ENCODE peak calls at places on chromosomes 13 and 19, in nine cellular contexts. O is lung, Z is neural progenitor cell, L is cardiac muscle cell, D is endodermal cell, R is heart left ventricle, E is ovary, Q is coronary artery, V is left ventricle myocardium inferior. U is an unnamed sample.

GRCh38 chr13:26941345-26942174 is 181.0 kb upstream of the GPR12 start:
- DNase-seq in O (no peak), Z (no peak), L (peak; percentile 66), D (peak; percentile 29), R (no peak), E (no peak), Q (no peak), V (no peak), U (no peak)

GRCh38 chr19:32859591-32859990 is 10.0 kb downstream of the SLC7A9 start:
- DNase-seq in O (no peak), Z (no peak), L (no peak), D (no peak), R (no peak), E (no peak), Q (no peak), V (no peak), U (no peak)

GRCh38 chr19:13068064-13068807 is 34.4 kb downstream of the LYL1 start:
- DNase-seq in O (no peak), Z (no peak), L (no peak), D (no peak), R (no peak), E (no peak), Q (no peak), V (no peak), U (no peak)

GRCh38 chr13:106210327-106210726 is 325.1 kb downstream of the EFNB2 start:
- DNase-seq in O (no peak), Z (no peak), L (peak; percentile 37), D (no peak), R (no peak), E (no peak), Q (no peak), V (no peak), U (no peak)

GRCh38 chr13:112176746-112177119 is 109.8 kb downstream of the SOX1 start:
- DNase-seq in O (no peak), Z (no peak), L (no peak), D (peak; percentile 37), R (no peak), E (no peak), Q (peak; percentile 65), V (no peak), U (no peak)

GRCh38 chr19:56084835-56085536 is 36.1 kb downstream of the ZNF787 start:
- DNase-seq in O (no peak), Z (no peak), L (no peak), D (peak; percentile 58), R (no peak), E (no peak), Q (no peak), V (no peak), U (no peak)

GRCh38 chr19:34481861-34482379 is 362 bp downstream of the WTIP start:
- DNase-seq in O (no peak), Z (no peak), L (no peak), D (peak; percentile 74), R (peak; percentile 52), E (peak; percentile 44), Q (no peak), V (peak; percentile 50), U (no peak)

GRCh38 chr13:26628706-26629105 is 71.2 kb downstream of the WASF3 start:
- DNase-seq in O (no peak), Z (peak; percentile 41), L (peak; percentile 47), D (peak; percentile 64), R (no peak), E (no peak), Q (no peak), V (no peak), U (no peak)

GRCh38 chr13:26051231-26052135 is at the start of gene SHISA2:
- DNase-seq in O (no peak), Z (peak; percentile 93), L (peak; percentile 74), D (peak; percentile 90), R (peak; percentile 46), E (no peak), Q (no peak), V (peak; percentile 27), U (no peak)

GRCh38 chr13:75803982-75804381 is 167.9 kb downstream of the LMO7 start:
- DNase-seq in O (no peak), Z (no peak), L (peak; percentile 9), D (no peak), R (no peak), E (no peak), Q (no peak), V (no peak), U (no peak)

GRCh38 chr19:3179739-3180293 is 1.2 kb downstream of the S1PR4 start:
- DNase-seq in O (no peak), Z (no peak), L (no peak), D (no peak), R (no peak), E (no peak), Q (no peak), V (no peak), U (peak; percentile 66)

DNA sequence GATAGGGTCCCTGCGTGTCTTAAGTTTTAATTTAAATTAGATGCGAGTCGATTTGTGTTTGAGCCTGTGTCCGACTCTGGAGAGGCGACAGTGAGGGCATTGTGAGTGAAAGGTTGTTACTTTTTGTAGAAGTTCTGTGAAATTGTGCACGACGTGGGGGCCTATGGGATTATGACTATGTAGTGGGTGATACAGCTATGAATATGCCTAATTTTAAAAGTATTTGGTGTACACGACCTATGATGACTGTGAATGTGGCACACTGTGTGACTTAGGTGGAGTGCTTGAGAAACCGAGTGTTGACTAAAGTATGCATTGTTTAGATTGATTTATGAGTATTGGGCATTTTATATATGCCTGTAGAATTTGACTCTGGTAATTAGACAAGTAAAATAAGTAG is 646 bp downstream of the ZNF567 start:
- DNase-seq in O (no peak), Z (no peak), L (no peak), D (no peak), R (no peak), E (no peak), Q (no peak), V (no peak), U (no peak)
- H3K27ac ChIP-seq in O (no peak overlapping the region), Z (no peak overlapping the region), L (peak overlapping the region; percentile 75), D (no peak overlapping the region), R (peak overlapping the region; percentile 74), E (no peak overlapping the region), Q (no peak overlapping the region), V (peak overlapping the region; percentile 83), U (peak overlapping the region; percentile 71)

DNA sequence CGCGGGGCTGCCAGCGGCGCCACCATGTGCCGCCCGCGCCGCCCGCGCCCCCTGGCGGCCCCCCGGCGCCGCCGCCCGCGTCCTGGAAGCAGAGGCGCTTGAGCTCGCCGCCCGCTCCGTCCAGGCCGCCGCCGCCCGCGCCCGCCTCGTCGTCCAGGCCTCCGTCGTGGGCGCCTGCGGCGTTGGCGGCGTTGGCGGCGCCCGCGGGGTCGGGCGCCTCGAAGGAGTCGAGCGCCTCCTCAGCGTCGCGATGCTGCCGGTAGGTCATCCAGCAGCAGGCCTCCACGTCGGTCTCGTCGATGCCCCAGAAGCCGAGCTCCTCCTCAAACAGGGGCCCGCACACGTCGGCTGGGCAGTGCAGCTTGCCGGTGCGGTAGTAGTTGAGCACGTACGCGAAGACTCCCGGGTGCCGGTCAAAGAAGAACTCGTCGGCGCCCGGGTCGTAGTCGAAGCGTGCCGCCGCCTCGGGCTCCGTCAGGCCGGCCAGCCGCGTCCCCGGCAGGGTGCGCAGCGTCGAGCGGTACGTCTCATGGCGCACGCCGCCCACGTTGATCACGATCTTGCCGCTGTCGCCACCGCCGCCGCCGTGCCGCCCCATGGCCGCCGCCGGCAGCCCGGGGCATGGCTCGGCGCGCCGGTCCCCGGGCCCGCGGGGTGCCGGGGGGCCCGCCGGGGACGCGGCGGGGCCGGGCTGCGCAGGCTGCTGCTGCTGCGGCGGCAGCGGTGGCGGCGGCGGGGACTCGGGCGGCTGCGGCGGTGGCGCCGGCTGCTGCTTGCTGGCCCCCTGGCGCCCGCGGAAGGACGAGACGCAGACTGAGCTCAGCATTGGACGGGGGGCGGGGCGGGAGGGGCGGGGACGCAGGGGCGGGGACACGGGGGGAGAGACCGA is 676 bp downstream of the KCNC3 start:
- DNase-seq in O (no peak), Z (peak; percentile 55), L (no peak), D (peak; percentile 72), R (peak; percentile 44), E (no peak), Q (no peak), V (no peak), U (no peak)
- TF ChIP-seq CTCF in O (no peak), Z (peak; percentile 7), L (no peak), D (peak; percentile 47), R (no peak), E (no peak), Q (no peak), V (no peak), U (no peak)

GRCh38 chr13:110538632-110539031 is 22.9 kb downstream of the RAB20 start:
- DNase-seq in O (no peak), Z (no peak), L (peak; percentile 78), D (no peak), R (peak; percentile 88), E (peak; percentile 66), Q (no peak), V (peak; percentile 72), U (no peak)

GRCh38 chr13:110536006-110536693 is 25.4 kb downstream of the RAB20 start:
- DNase-seq in O (peak; percentile 61), Z (no peak), L (no peak), D (no peak), R (peak; percentile 68), E (no peak), Q (no peak), V (no peak), U (no peak)

GRCh38 chr13:110539894-110540293 is 21.6 kb downstream of the RAB20 start:
- DNase-seq in O (no peak), Z (no peak), L (no peak), D (no peak), R (no peak), E (no peak), Q (no peak), V (no peak), U (no peak)

GRCh38 chr13:110535526-110535925 is 26.0 kb downstream of the RAB20 start:
- DNase-seq in O (no peak), Z (no peak), L (no peak), D (no peak), R (no peak), E (no peak), Q (no peak), V (no peak), U (no peak)

GRCh38 chr13:110537116-110537515 is 24.4 kb downstream of the RAB20 start:
- DNase-seq in O (no peak), Z (no peak), L (no peak), D (no peak), R (no peak), E (no peak), Q (no peak), V (no peak), U (no peak)
- H3K27ac ChIP-seq in O (no peak overlapping the region), Z (no peak overlapping the region), L (no peak overlapping the region), D (no peak overlapping the region), R (peak overlapping the region; percentile 37), E (no peak overlapping the region), Q (peak overlapping the region; percentile 80), V (no peak overlapping the region), U (no peak overlapping the region)

GRCh38 chr13:91247768-91248167 is 99.7 kb upstream of the MIR17HG start:
- DNase-seq in O (no peak), Z (no peak), L (peak; percentile 5), D (no peak), R (no peak), E (no peak), Q (no peak), V (no peak), U (no peak)
- TF ChIP-seq CTCF in O (no peak), Z (peak; percentile 82), L (peak; percentile 10), D (peak; percentile 80), R (no peak), E (no peak), Q (no peak), V (peak; percentile 19), U (no peak)

GRCh38 chr19:14405758-14406644 is 13.1 kb downstream of the DDX39A start:
- DNase-seq in O (peak; percentile 89), Z (peak; percentile 99), L (peak; percentile 95), D (peak; percentile 100), R (peak; percentile 85), E (peak; percentile 88), Q (peak; percentile 91), V (peak; percentile 80), U (peak; percentile 92)
- H3K27ac ChIP-seq in O (no peak overlapping the region), Z (peak overlapping the region; percentile 25), L (peak overlapping the region; percentile 57), D (peak overlapping the region; percentile 63), R (peak overlapping the region; percentile 61), E (peak overlapping the region; percentile 61), Q (peak overlapping the region; percentile 89), V (peak overlapping the region; percentile 76), U (peak overlapping the region; percentile 19)

GRCh38 chr13:84574851-84575250 is 692.6 kb upstream of the SLITRK1 start:
- DNase-seq in O (no peak), Z (no peak), L (peak; percentile 27), D (no peak), R (no peak), E (no peak), Q (no peak), V (no peak), U (no peak)
- TF ChIP-seq CTCF in O (no peak), Z (peak; percentile 10), L (peak; percentile 41), D (peak; percentile 41), R (peak; percentile 6), E (no peak), Q (no peak), V (peak; percentile 21), U (no peak)

U was measured in CD8-positive, alpha-beta T cell.